ENCODE peak calls at places on chromosome 17, in five cellular contexts. H, E, P, T and N are unnamed samples.

GRCh38 chr17:82334622-82335394 is 1.2 kb upstream of the SECTM1 start:
- DNase-seq in H (no peak), E (no peak), P (peak; percentile 50), T (no peak), N (no peak)

GRCh38 chr17:62067165-62068145 is 2.4 kb upstream of the MED13 start:
- DNase-seq in H (no peak), E (no peak), P (no peak), T (no peak), N (no peak)

GRCh38 chr17:4944554-4945175 is 3.7 kb downstream of the PFN1 start:
- DNase-seq in H (no peak), E (no peak), P (no peak), T (no peak), N (no peak)

GRCh38 chr17:77488531-77489238 is 347.9 kb downstream of the SEC14L1 start:
- DNase-seq in H (no peak), E (no peak), P (no peak), T (no peak), N (no peak)

GRCh38 chr17:31216053-31216751 is 80.8 kb downstream of the OMG start:
- DNase-seq in H (no peak), E (no peak), P (peak; percentile 53), T (peak; percentile 27), N (no peak)

GRCh38 chr17:80872011-80872929 is 119.4 kb upstream of the CHMP6 start:
- DNase-seq in H (no peak), E (no peak), P (no peak), T (no peak), N (no peak)

GRCh38 chr17:57099165-57099564 is 14.1 kb downstream of the AKAP1 start:
- DNase-seq in H (no peak), E (no peak), P (no peak), T (no peak), N (no peak)

GRCh38 chr17:70945386-70945785 is 776.1 kb downstream of the KCNJ2 start:
- DNase-seq in H (no peak), E (no peak), P (no peak), T (no peak), N (no peak)

GRCh38 chr17:74430706-74431567 is 951 bp upstream of the GPRC5C start:
- DNase-seq in H (no peak), E (peak; percentile 70), P (peak; percentile 83), T (peak; percentile 86), N (peak; percentile 86)